ENCODE peak calls at places on chromosome 13, in ten cellular contexts. S is HL-60, A is foreskin fibroblast, M is ascending aorta, G is MM.1S, Z is thoracic aorta, C is breast epithelium, D is fibroblast of pulmonary artery, N is brain microvascular endothelial cell, I is adrenal gland. V is an unnamed sample.
A peak's percentile ranks its signal among the peaks of the same experiment; 100 is the strongest.

GRCh38 chr13:113997845-113998751 is 24.2 kb upstream of the C13orf46 start:
- DNase-seq in S (no peak), A (peak; percentile 96), M (no peak), G (no peak), Z (peak; percentile 68), C (no peak), D (peak; percentile 50), N (peak; percentile 77), I (peak; percentile 36), V (peak; percentile 74)

GRCh38 chr13:109785141-109785891 is 1.1 kb downstream of the IRS2 start:
- DNase-seq in S (peak; percentile 53), A (peak; percentile 81), M (no peak), G (no peak), Z (no peak), C (peak; percentile 44), D (peak; percentile 68), N (peak; percentile 42), I (peak; percentile 51), V (peak; percentile 59)

GRCh38 chr13:32946558-32946957 is 69.7 kb upstream of the KL start:
- DNase-seq in S (no peak), A (no peak), M (no peak), G (no peak), Z (no peak), C (no peak), D (no peak), N (no peak), I (no peak), V (no peak)

GRCh38 chr13:55410398-55411330 is 1730.1 kb upstream of the PRR20A start:
- DNase-seq in S (no peak), A (no peak), M (no peak), G (no peak), Z (no peak), C (no peak), D (no peak), N (no peak), I (no peak), V (no peak)

GRCh38 chr13:71587193-71587592 is 279.8 kb downstream of the DACH1 start:
- DNase-seq in S (no peak), A (no peak), M (no peak), G (no peak), Z (no peak), C (no peak), D (no peak), N (no peak), I (no peak), V (no peak)

GRCh38 chr13:74768521-74769090 is 634.4 kb upstream of the KLF12 start:
- DNase-seq in S (no peak), A (no peak), M (no peak), G (no peak), Z (no peak), C (no peak), D (no peak), N (no peak), I (no peak), V (peak; percentile 28)

GRCh38 chr13:20609145-20609544 is 42.2 kb downstream of the IFT88 start:
- DNase-seq in S (no peak), A (peak; percentile 69), M (no peak), G (no peak), Z (no peak), C (no peak), D (peak; percentile 83), N (peak; percentile 85), I (no peak), V (peak; percentile 81)

GRCh38 chr13:104281910-104282309 is 1215.7 kb upstream of the SLC10A2 start:
- DNase-seq in S (no peak), A (no peak), M (no peak), G (no peak), Z (no peak), C (no peak), D (peak; percentile 37), N (no peak), I (no peak), V (no peak)

DNA sequence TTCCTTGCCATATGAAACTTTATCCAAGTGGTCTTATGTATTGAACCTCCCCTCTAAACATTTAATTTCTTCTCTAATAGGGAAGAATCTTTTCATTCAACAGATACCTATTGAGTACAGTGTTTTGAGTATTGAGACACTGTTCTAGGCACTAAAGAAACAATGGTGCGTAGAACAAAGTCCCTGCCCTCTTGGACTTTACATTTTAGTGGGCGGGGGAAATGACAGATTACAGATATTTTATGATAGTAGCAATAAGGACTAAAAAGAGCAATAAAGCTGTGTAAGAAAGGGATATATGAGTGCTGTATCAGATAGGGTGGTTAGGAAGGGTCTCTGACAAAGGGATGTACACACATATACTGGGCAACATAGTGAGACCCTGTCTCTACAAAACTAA is 5.4 kb downstream of the NUDT15 start:
- DNase-seq in S (no peak), A (no peak), M (no peak), G (no peak), Z (no peak), C (no peak), D (no peak), N (no peak), I (no peak), V (no peak)
- H3K4me3 ChIP-seq in S (no peak overlapping the region), A (no peak overlapping the region), M (no peak overlapping the region), G (no peak overlapping the region), Z (no peak overlapping the region), C (no peak overlapping the region), D (no peak overlapping the region), N (no peak overlapping the region), I (no peak overlapping the region), V (no peak overlapping the region)

DNA sequence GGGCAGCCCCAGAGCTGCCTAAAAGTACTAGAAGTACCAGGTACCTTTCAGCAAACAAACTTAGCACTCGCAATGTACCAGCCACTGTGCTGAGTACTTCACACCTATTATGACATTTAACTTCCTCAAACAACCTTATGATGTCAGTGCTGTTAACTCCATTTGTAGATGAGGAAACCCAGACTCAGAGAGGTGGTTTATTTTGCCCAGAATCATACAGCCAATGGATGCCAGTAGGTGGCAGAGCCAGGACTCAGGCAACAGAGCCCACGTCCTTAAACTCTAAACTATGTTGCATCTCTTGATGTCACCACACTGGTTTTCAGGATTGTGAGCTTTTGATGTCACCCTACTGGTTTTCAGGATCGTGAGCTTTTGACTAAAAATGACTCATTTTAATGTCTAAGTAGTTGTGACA is 78.9 kb downstream of the FLT1 start:
- DNase-seq in S (peak; percentile 58), A (no peak), M (no peak), G (no peak), Z (no peak), C (no peak), D (no peak), N (no peak), I (no peak), V (no peak)
- TF ChIP-seq CTCF in S (peak; percentile 12), A (no peak), M (no peak), G (no peak), Z (no peak), C (no peak), D (no peak), N (no peak), I (no peak), V (no peak)

GRCh38 chr13:41053384-41053826 is 7.9 kb upstream of the WBP4 start:
- DNase-seq in S (peak; percentile 68), A (peak; percentile 59), M (no peak), G (no peak), Z (no peak), C (no peak), D (peak; percentile 77), N (no peak), I (no peak), V (peak; percentile 85)

GRCh38 chr13:41056996-41057711 is 4.2 kb upstream of the WBP4 start:
- DNase-seq in S (no peak), A (no peak), M (no peak), G (no peak), Z (no peak), C (no peak), D (no peak), N (no peak), I (no peak), V (no peak)

GRCh38 chr13:41056194-41056593 is 5.1 kb upstream of the WBP4 start:
- DNase-seq in S (no peak), A (no peak), M (no peak), G (no peak), Z (no peak), C (no peak), D (no peak), N (no peak), I (no peak), V (no peak)

GRCh38 chr13:41054212-41054877 is 7.0 kb upstream of the WBP4 start:
- DNase-seq in S (peak; percentile 69), A (peak; percentile 73), M (no peak), G (peak; percentile 58), Z (no peak), C (no peak), D (peak; percentile 64), N (peak; percentile 38), I (peak; percentile 45), V (peak; percentile 84)

DNA sequence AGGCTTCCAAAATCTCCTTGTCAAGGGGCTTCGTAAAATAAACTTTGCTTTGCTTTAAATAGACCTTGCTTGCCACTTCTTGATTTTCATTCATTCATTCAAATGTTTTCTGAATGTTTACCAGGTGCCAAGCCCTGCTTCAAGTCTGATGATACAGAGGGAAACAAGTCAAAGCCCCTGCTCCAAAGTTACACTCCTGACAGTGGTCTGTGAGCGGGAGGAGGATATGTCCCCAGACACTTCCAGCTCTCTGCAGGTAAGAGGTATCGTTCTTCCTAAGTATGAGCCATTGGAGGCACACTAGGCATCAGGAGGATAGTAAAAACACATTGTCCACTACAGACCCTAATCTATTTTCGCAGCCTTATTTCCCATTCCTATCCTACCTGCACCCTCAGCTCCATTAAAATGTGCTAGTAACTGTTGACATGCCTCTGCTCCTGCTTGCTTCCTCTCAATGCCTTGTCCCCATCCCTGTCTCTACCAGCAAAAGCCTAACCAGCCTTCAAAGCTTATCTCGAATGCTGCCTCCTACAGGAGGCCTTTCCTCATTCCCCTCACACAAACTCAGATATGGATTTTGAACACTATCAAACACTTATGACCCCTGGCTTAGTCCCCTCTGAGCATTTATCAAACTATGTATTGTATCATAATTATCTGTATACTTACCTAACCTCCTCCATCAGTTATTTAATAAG is 6.2 kb upstream of the WBP4 start:
- DNase-seq in S (peak; percentile 50), A (peak; percentile 31), M (no peak), G (no peak), Z (no peak), C (no peak), D (no peak), N (no peak), I (no peak), V (no peak)
- H3K4me3 ChIP-seq in S (no peak overlapping the region), A (no peak overlapping the region), M (no peak overlapping the region), G (no peak overlapping the region), Z (no peak overlapping the region), C (no peak overlapping the region), D (no peak overlapping the region), N (no peak overlapping the region), I (no peak overlapping the region), V (no peak overlapping the region)

GRCh38 chr13:79534596-79534995 is 53.6 kb downstream of the NDFIP2 start:
- DNase-seq in S (no peak), A (no peak), M (no peak), G (no peak), Z (no peak), C (no peak), D (no peak), N (no peak), I (no peak), V (no peak)

GRCh38 chr13:79543883-79544282 is 62.9 kb downstream of the NDFIP2 start:
- DNase-seq in S (no peak), A (no peak), M (no peak), G (no peak), Z (no peak), C (no peak), D (no peak), N (no peak), I (no peak), V (no peak)

GRCh38 chr13:79538757-79539156 is 57.8 kb downstream of the NDFIP2 start:
- DNase-seq in S (no peak), A (no peak), M (no peak), G (no peak), Z (no peak), C (no peak), D (no peak), N (no peak), I (no peak), V (no peak)

GRCh38 chr13:79541426-79542049 is 60.6 kb downstream of the NDFIP2 start:
- DNase-seq in S (peak; percentile 42), A (peak; percentile 75), M (no peak), G (peak; percentile 61), Z (no peak), C (no peak), D (peak; percentile 87), N (peak; percentile 35), I (no peak), V (peak; percentile 78)

GRCh38 chr13:79540504-79540903 is 59.5 kb downstream of the NDFIP2 start:
- DNase-seq in S (no peak), A (no peak), M (no peak), G (no peak), Z (no peak), C (no peak), D (no peak), N (no peak), I (no peak), V (no peak)
- TF ChIP-seq CTCF in S (no peak), A (no peak), M (no peak), G (no peak), Z (no peak), C (no peak), D (no peak), N (no peak), I (no peak), V (no peak)

V was measured in fibroblast of villous mesenchyme.